ENCODE peak calls at places on chromosomes 6 and 20, in nine cellular contexts. One of them, this sample, is unnamed.

GRCh38 chr6:105968955-105969333 is 117.2 kb upstream of the PRDM1 start:
- DNase-seq in lower lobe of right lung: no peak
- DNase-seq in left ventricle myocardium inferior: no peak
- DNase-seq in omental fat pad: no peak
- DNase-seq in chondrocyte: no peak
- DNase-seq in GM13976: no peak
- DNase-seq in cardiac muscle cell: no peak
- DNase-seq in body of pancreas: no peak
- DNase-seq in HFF-Myc: no peak
- DNase-seq in this sample: no peak

GRCh38 chr20:13857304-13857703 is 72.5 kb downstream of the NDUFAF5 start:
- DNase-seq in chondrocyte: no peak
- DNase-seq in body of pancreas: peak; percentile 16
- DNase-seq in GM13976: no peak
- DNase-seq in lower lobe of right lung: no peak
- DNase-seq in left ventricle myocardium inferior: peak; percentile 83
- DNase-seq in cardiac muscle cell: no peak
- DNase-seq in HFF-Myc: no peak
- DNase-seq in omental fat pad: no peak
- DNase-seq in this sample: no peak

GRCh38 chr6:151004415-151005024 is 139.0 kb downstream of the MTHFD1L start:
- DNase-seq in body of pancreas: no peak
- DNase-seq in HFF-Myc: peak; percentile 59
- DNase-seq in GM13976: peak; percentile 32
- DNase-seq in omental fat pad: no peak
- DNase-seq in lower lobe of right lung: no peak
- DNase-seq in chondrocyte: no peak
- DNase-seq in cardiac muscle cell: peak; percentile 96
- DNase-seq in left ventricle myocardium inferior: no peak
- DNase-seq in this sample: no peak

GRCh38 chr6:107731422-107732319 is 92.4 kb downstream of the SCML4 start:
- DNase-seq in HFF-Myc: no peak
- DNase-seq in left ventricle myocardium inferior: no peak
- DNase-seq in cardiac muscle cell: no peak
- DNase-seq in omental fat pad: no peak
- DNase-seq in chondrocyte: no peak
- DNase-seq in lower lobe of right lung: no peak
- DNase-seq in GM13976: no peak
- DNase-seq in body of pancreas: peak; percentile 46
- DNase-seq in this sample: no peak

GRCh38 chr20:22810030-22810429 is 225.1 kb upstream of the SSTR4 start:
- DNase-seq in omental fat pad: no peak
- DNase-seq in lower lobe of right lung: no peak
- DNase-seq in chondrocyte: no peak
- DNase-seq in body of pancreas: no peak
- DNase-seq in HFF-Myc: no peak
- DNase-seq in left ventricle myocardium inferior: no peak
- DNase-seq in GM13976: no peak
- DNase-seq in cardiac muscle cell: no peak
- DNase-seq in this sample: no peak

GRCh38 chr20:20624914-20625313 is 87.5 kb downstream of the RALGAPA2 start:
- DNase-seq in omental fat pad: no peak
- DNase-seq in chondrocyte: no peak
- DNase-seq in cardiac muscle cell: no peak
- DNase-seq in GM13976: no peak
- DNase-seq in left ventricle myocardium inferior: no peak
- DNase-seq in body of pancreas: no peak
- DNase-seq in HFF-Myc: no peak
- DNase-seq in lower lobe of right lung: no peak
- DNase-seq in this sample: no peak

GRCh38 chr6:27890351-27891299 is 21.6 kb downstream of the OR2B2 start:
- DNase-seq in chondrocyte: no peak
- DNase-seq in omental fat pad: no peak
- DNase-seq in lower lobe of right lung: peak; percentile 65
- DNase-seq in HFF-Myc: peak; percentile 96
- DNase-seq in GM13976: peak; percentile 82
- DNase-seq in left ventricle myocardium inferior: no peak
- DNase-seq in body of pancreas: peak; percentile 35
- DNase-seq in cardiac muscle cell: peak; percentile 94
- DNase-seq in this sample: no peak

GRCh38 chr6:30037182-30037788 is 23.8 kb upstream of the POLR1H start:
- DNase-seq in omental fat pad: no peak
- DNase-seq in cardiac muscle cell: peak; percentile 60
- DNase-seq in body of pancreas: no peak
- DNase-seq in chondrocyte: no peak
- DNase-seq in left ventricle myocardium inferior: no peak
- DNase-seq in GM13976: peak; percentile 39
- DNase-seq in HFF-Myc: no peak
- DNase-seq in lower lobe of right lung: no peak
- DNase-seq in this sample: no peak

GRCh38 chr6:161301338-161301737 is 27.5 kb upstream of the AGPAT4 start:
- DNase-seq in omental fat pad: no peak
- DNase-seq in cardiac muscle cell: peak; percentile 91
- DNase-seq in GM13976: no peak
- DNase-seq in lower lobe of right lung: no peak
- DNase-seq in left ventricle myocardium inferior: peak; percentile 17
- DNase-seq in body of pancreas: no peak
- DNase-seq in chondrocyte: no peak
- DNase-seq in HFF-Myc: peak; percentile 5
- DNase-seq in this sample: no peak

GRCh38 chr6:133741375-133741861 is 147.5 kb upstream of the TCF21 start:
- DNase-seq in lower lobe of right lung: no peak
- DNase-seq in body of pancreas: no peak
- DNase-seq in omental fat pad: no peak
- DNase-seq in HFF-Myc: no peak
- DNase-seq in left ventricle myocardium inferior: no peak
- DNase-seq in GM13976: no peak
- DNase-seq in chondrocyte: no peak
- DNase-seq in cardiac muscle cell: peak; percentile 52
- DNase-seq in this sample: no peak

GRCh38 chr20:35311409-35311808 is 19.2 kb upstream of the FAM83C start:
- DNase-seq in HFF-Myc: no peak
- DNase-seq in GM13976: no peak
- DNase-seq in left ventricle myocardium inferior: no peak
- DNase-seq in chondrocyte: no peak
- DNase-seq in body of pancreas: no peak
- DNase-seq in omental fat pad: no peak
- DNase-seq in lower lobe of right lung: no peak
- DNase-seq in cardiac muscle cell: no peak
- DNase-seq in this sample: no peak

GRCh38 chr6:16737389-16737788 is 23.9 kb downstream of the ATXN1 start:
- DNase-seq in GM13976: no peak
- DNase-seq in cardiac muscle cell: peak; percentile 73
- DNase-seq in lower lobe of right lung: no peak
- DNase-seq in HFF-Myc: no peak
- DNase-seq in chondrocyte: no peak
- DNase-seq in left ventricle myocardium inferior: no peak
- DNase-seq in omental fat pad: no peak
- DNase-seq in body of pancreas: no peak
- DNase-seq in this sample: no peak

GRCh38 chr6:109010703-109011102 is 83.9 kb downstream of the SESN1 start:
- DNase-seq in body of pancreas: no peak
- DNase-seq in omental fat pad: no peak
- DNase-seq in left ventricle myocardium inferior: no peak
- DNase-seq in GM13976: no peak
- DNase-seq in lower lobe of right lung: no peak
- DNase-seq in HFF-Myc: no peak
- DNase-seq in cardiac muscle cell: no peak
- DNase-seq in chondrocyte: no peak
- DNase-seq in this sample: no peak

GRCh38 chr6:16318538-16318937 is 80.2 kb downstream of the GMPR start:
- DNase-seq in body of pancreas: no peak
- DNase-seq in cardiac muscle cell: peak; percentile 43
- DNase-seq in chondrocyte: no peak
- DNase-seq in HFF-Myc: no peak
- DNase-seq in omental fat pad: no peak
- DNase-seq in lower lobe of right lung: no peak
- DNase-seq in GM13976: no peak
- DNase-seq in left ventricle myocardium inferior: no peak
- DNase-seq in this sample: no peak

GRCh38 chr20:34472246-34472925 is 43.8 kb upstream of the DYNLRB1 start:
- DNase-seq in GM13976: no peak
- DNase-seq in HFF-Myc: peak; percentile 56
- DNase-seq in lower lobe of right lung: no peak
- DNase-seq in omental fat pad: no peak
- DNase-seq in left ventricle myocardium inferior: no peak
- DNase-seq in chondrocyte: no peak
- DNase-seq in cardiac muscle cell: peak; percentile 50
- DNase-seq in body of pancreas: no peak
- DNase-seq in this sample: no peak

GRCh38 chr6:167826230-167827061 is at the start of gene AFDN:
- DNase-seq in cardiac muscle cell: peak; percentile 66
- DNase-seq in body of pancreas: peak; percentile 83
- DNase-seq in HFF-Myc: no peak
- DNase-seq in chondrocyte: peak; percentile 94
- DNase-seq in GM13976: peak; percentile 91
- DNase-seq in omental fat pad: peak; percentile 36
- DNase-seq in lower lobe of right lung: peak; percentile 83
- DNase-seq in left ventricle myocardium inferior: peak; percentile 78
- DNase-seq in this sample: no peak

GRCh38 chr20:10919549-10920140 is 245.8 kb upstream of the JAG1 start:
- DNase-seq in left ventricle myocardium inferior: peak; percentile 36
- DNase-seq in body of pancreas: no peak
- DNase-seq in chondrocyte: no peak
- DNase-seq in lower lobe of right lung: no peak
- DNase-seq in HFF-Myc: no peak
- DNase-seq in GM13976: no peak
- DNase-seq in cardiac muscle cell: peak; percentile 31
- DNase-seq in omental fat pad: no peak
- DNase-seq in this sample: no peak

GRCh38 chr6:164097557-164098398 is 683.3 kb downstream of the QKI start:
- DNase-seq in chondrocyte: no peak
- DNase-seq in lower lobe of right lung: no peak
- DNase-seq in body of pancreas: no peak
- DNase-seq in cardiac muscle cell: peak; percentile 76
- DNase-seq in omental fat pad: no peak
- DNase-seq in GM13976: no peak
- DNase-seq in left ventricle myocardium inferior: no peak
- DNase-seq in HFF-Myc: no peak
- DNase-seq in this sample: no peak

GRCh38 chr20:6122111-6122872 is 538 bp downstream of the FERMT1 start:
- DNase-seq in left ventricle myocardium inferior: no peak
- DNase-seq in GM13976: peak; percentile 15
- DNase-seq in HFF-Myc: no peak
- DNase-seq in lower lobe of right lung: no peak
- DNase-seq in omental fat pad: no peak
- DNase-seq in chondrocyte: no peak
- DNase-seq in body of pancreas: no peak
- DNase-seq in cardiac muscle cell: peak; percentile 84
- DNase-seq in this sample: no peak
- TF ChIP-seq CTCF in left ventricle myocardium inferior: no peak
- TF ChIP-seq CTCF in GM13976: no peak
- TF ChIP-seq CTCF in HFF-Myc: no peak
- TF ChIP-seq CTCF in lower lobe of right lung: no peak
- TF ChIP-seq CTCF in omental fat pad: no peak
- TF ChIP-seq CTCF in chondrocyte: no peak
- TF ChIP-seq CTCF in body of pancreas: no peak
- TF ChIP-seq CTCF in cardiac muscle cell: no peak
- TF ChIP-seq CTCF in this sample: no peak

GRCh38 chr20:53956013-53956715 is 114.2 kb downstream of the BCAS1 start:
- DNase-seq in lower lobe of right lung: no peak
- DNase-seq in body of pancreas: no peak
- DNase-seq in omental fat pad: no peak
- DNase-seq in HFF-Myc: no peak
- DNase-seq in left ventricle myocardium inferior: no peak
- DNase-seq in GM13976: no peak
- DNase-seq in cardiac muscle cell: no peak
- DNase-seq in chondrocyte: no peak
- DNase-seq in this sample: no peak

GRCh38 chr20:53959849-53960585 is 110.4 kb downstream of the BCAS1 start:
- DNase-seq in chondrocyte: no peak
- DNase-seq in omental fat pad: no peak
- DNase-seq in lower lobe of right lung: no peak
- DNase-seq in left ventricle myocardium inferior: peak; percentile 20
- DNase-seq in cardiac muscle cell: peak; percentile 50
- DNase-seq in HFF-Myc: no peak
- DNase-seq in body of pancreas: no peak
- DNase-seq in GM13976: no peak
- DNase-seq in this sample: no peak

GRCh38 chr20:53954734-53955658 is 115.4 kb downstream of the BCAS1 start:
- DNase-seq in body of pancreas: no peak
- DNase-seq in left ventricle myocardium inferior: no peak
- DNase-seq in omental fat pad: no peak
- DNase-seq in GM13976: no peak
- DNase-seq in lower lobe of right lung: no peak
- DNase-seq in cardiac muscle cell: no peak
- DNase-seq in chondrocyte: no peak
- DNase-seq in HFF-Myc: no peak
- DNase-seq in this sample: no peak

GRCh38 chr20:53958240-53958639 is 112.2 kb downstream of the BCAS1 start:
- DNase-seq in HFF-Myc: no peak
- DNase-seq in omental fat pad: no peak
- DNase-seq in GM13976: no peak
- DNase-seq in lower lobe of right lung: no peak
- DNase-seq in left ventricle myocardium inferior: no peak
- DNase-seq in chondrocyte: no peak
- DNase-seq in cardiac muscle cell: no peak
- DNase-seq in body of pancreas: no peak
- DNase-seq in this sample: no peak

GRCh38 chr20:53957421-53958172 is 112.8 kb downstream of the BCAS1 start:
- DNase-seq in GM13976: no peak
- DNase-seq in omental fat pad: no peak
- DNase-seq in left ventricle myocardium inferior: no peak
- DNase-seq in body of pancreas: no peak
- DNase-seq in lower lobe of right lung: no peak
- DNase-seq in cardiac muscle cell: peak; percentile 48
- DNase-seq in chondrocyte: no peak
- DNase-seq in HFF-Myc: no peak
- DNase-seq in this sample: no peak
- TF ChIP-seq CTCF in GM13976: no peak
- TF ChIP-seq CTCF in omental fat pad: no peak
- TF ChIP-seq CTCF in left ventricle myocardium inferior: no peak
- TF ChIP-seq CTCF in body of pancreas: no peak
- TF ChIP-seq CTCF in lower lobe of right lung: no peak
- TF ChIP-seq CTCF in cardiac muscle cell: peak; percentile 41
- TF ChIP-seq CTCF in chondrocyte: peak; percentile 39
- TF ChIP-seq CTCF in HFF-Myc: no peak
- TF ChIP-seq CTCF in this sample: no peak

DNA sequence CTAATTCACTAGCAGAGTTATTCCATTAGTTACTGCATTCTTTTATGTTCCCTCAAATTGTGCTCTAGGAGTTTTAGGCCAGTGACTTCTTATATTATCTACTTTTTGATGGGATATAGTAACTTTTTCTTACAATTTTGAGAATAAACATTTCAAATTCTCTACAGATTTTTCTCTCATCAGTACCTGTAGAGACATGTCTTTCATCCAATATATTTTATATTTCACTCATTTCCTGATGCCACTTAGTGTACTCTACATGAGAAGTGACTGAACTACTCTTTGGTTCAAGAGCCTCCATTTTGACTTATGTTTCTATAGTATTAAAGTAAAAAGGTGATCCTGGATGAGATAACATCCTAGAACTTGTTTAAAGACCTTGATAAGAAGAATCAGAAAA is 108.5 kb downstream of the ELOVL4 start:
- DNase-seq in left ventricle myocardium inferior: no peak
- DNase-seq in GM13976: no peak
- DNase-seq in HFF-Myc: no peak
- DNase-seq in chondrocyte: no peak
- DNase-seq in cardiac muscle cell: no peak
- DNase-seq in omental fat pad: no peak
- DNase-seq in lower lobe of right lung: no peak
- DNase-seq in body of pancreas: no peak
- DNase-seq in this sample: no peak
- TF ChIP-seq CTCF in left ventricle myocardium inferior: no peak
- TF ChIP-seq CTCF in GM13976: no peak
- TF ChIP-seq CTCF in HFF-Myc: no peak
- TF ChIP-seq CTCF in chondrocyte: no peak
- TF ChIP-seq CTCF in cardiac muscle cell: no peak
- TF ChIP-seq CTCF in omental fat pad: no peak
- TF ChIP-seq CTCF in lower lobe of right lung: no peak
- TF ChIP-seq CTCF in body of pancreas: no peak
- TF ChIP-seq CTCF in this sample: no peak

GRCh38 chr20:53643031-53643832 is 49.6 kb upstream of the ZNF217 start:
- DNase-seq in HFF-Myc: no peak
- DNase-seq in GM13976: peak; percentile 78
- DNase-seq in body of pancreas: peak; percentile 63
- DNase-seq in chondrocyte: no peak
- DNase-seq in left ventricle myocardium inferior: no peak
- DNase-seq in cardiac muscle cell: peak; percentile 69
- DNase-seq in omental fat pad: no peak
- DNase-seq in lower lobe of right lung: peak; percentile 59
- DNase-seq in this sample: no peak
- TF ChIP-seq CTCF in HFF-Myc: no peak
- TF ChIP-seq CTCF in GM13976: no peak
- TF ChIP-seq CTCF in body of pancreas: peak; percentile 3
- TF ChIP-seq CTCF in chondrocyte: no peak
- TF ChIP-seq CTCF in left ventricle myocardium inferior: no peak
- TF ChIP-seq CTCF in cardiac muscle cell: no peak
- TF ChIP-seq CTCF in omental fat pad: no peak
- TF ChIP-seq CTCF in lower lobe of right lung: no peak
- TF ChIP-seq CTCF in this sample: no peak